ENCODE peak calls at places on chromosomes 5 and 9, in six cellular contexts. J, H, S, O, E and V are unnamed samples.
A peak's percentile ranks its signal among the peaks of the same experiment; 100 is the strongest.

GRCh38 chr5:113081091-113081490 is 104.5 kb downstream of the DCP2 start:
- DNase-seq in S (no peak), E (no peak), O (peak; percentile 38), H (no peak), J (no peak), V (no peak)

GRCh38 chr9:96619109-96619435 is 571 bp downstream of the CDC14B start:
- DNase-seq in S (no peak), O (no peak), H (no peak), J (no peak), E (no peak), V (no peak)

GRCh38 chr5:110092955-110093785 is 403.4 kb downstream of the MAN2A1 start:
- DNase-seq in H (peak; percentile 5), J (no peak), O (no peak), S (no peak), E (no peak), V (no peak)

GRCh38 chr5:15263942-15264341 is 236.0 kb upstream of the FBXL7 start:
- DNase-seq in S (no peak), O (no peak), E (no peak), J (no peak), H (no peak), V (no peak)

GRCh38 chr5:61333351-61334223 is 1.5 kb downstream of the ZSWIM6 start:
- DNase-seq in O (peak; percentile 54), H (peak; percentile 42), J (no peak), E (peak; percentile 16), S (peak; percentile 35), V (peak; percentile 17)

GRCh38 chr5:56405116-56405515 is 172.0 kb upstream of the ANKRD55 start:
- DNase-seq in E (no peak), J (no peak), H (no peak), S (no peak), O (peak; percentile 91), V (no peak)

GRCh38 chr5:534743-535671 is 10.8 kb upstream of the SLC9A3 start:
- DNase-seq in S (no peak), O (no peak), E (no peak), J (no peak), H (no peak), V (no peak)

GRCh38 chr5:180140627-180141006 is 68.4 kb downstream of the RASGEF1C start:
- DNase-seq in E (no peak), J (no peak), H (no peak), O (no peak), S (no peak), V (no peak)

GRCh38 chr5:85225388-85225787 is 840.7 kb upstream of the EDIL3 start:
- DNase-seq in S (no peak), H (no peak), E (no peak), O (no peak), J (no peak), V (no peak)

GRCh38 chr9:77832647-77833046 is 184.5 kb upstream of the GNA14 start:
- DNase-seq in J (no peak), H (no peak), E (no peak), O (no peak), S (no peak), V (no peak)

GRCh38 chr9:89442981-89443817 is 54.7 kb downstream of the SEMA4D start:
- DNase-seq in E (no peak), S (peak; percentile 4), J (no peak), O (no peak), H (peak; percentile 48), V (no peak)

GRCh38 chr5:134127376-134127861 is 12.9 kb downstream of the TCF7 start:
- DNase-seq in S (peak; percentile 70), H (peak; percentile 68), J (no peak), O (no peak), E (no peak), V (peak; percentile 51)

GRCh38 chr5:151684690-151685361 is 1.9 kb downstream of the SPARC start:
- DNase-seq in H (peak; percentile 96), E (peak; percentile 46), S (peak; percentile 96), O (peak; percentile 15), J (no peak), V (no peak)

GRCh38 chr5:170100051-170100943 is 5.4 kb upstream of the FOXI1 start:
- DNase-seq in O (peak; percentile 82), S (peak; percentile 86), H (peak; percentile 89), J (peak; percentile 43), E (peak; percentile 74), V (peak; percentile 48)

GRCh38 chr9:117687532-117687931 is 16.7 kb upstream of the TLR4 start:
- DNase-seq in S (no peak), H (no peak), J (no peak), E (no peak), O (peak; percentile 79), V (no peak)

GRCh38 chr5:73170522-73170921 is 2.5 kb upstream of the TMEM174 start:
- DNase-seq in H (peak; percentile 62), O (peak; percentile 11), S (peak; percentile 58), E (peak; percentile 36), J (no peak), V (no peak)

GRCh38 chr5:176606032-176606431 is 3.9 kb downstream of the GPRIN1 start:
- DNase-seq in O (no peak), E (no peak), S (no peak), H (no peak), J (no peak), V (no peak)

GRCh38 chr9:77981332-77981731 is 50.3 kb downstream of the GNAQ start:
- DNase-seq in O (no peak), J (no peak), E (no peak), S (peak; percentile 39), H (no peak), V (no peak)